ENCODE peak calls at places on chromosome 10, in five cellular contexts. One of them, this sample, is unnamed. For H3K27me3 and H3K4me1, the result is how much of the 10 kb centered on the place peaks cover.

GRCh38 chr10:29922226-29922625 is 137.2 kb downstream of the JCAD start:
- DNase-seq in spleen: no peak
- DNase-seq in psoas muscle: no peak
- DNase-seq in IMR-90: no peak
- DNase-seq in lung: no peak
- DNase-seq in this sample: no peak

GRCh38 chr10:111281516-111281915 is 204.7 kb downstream of the ADRA2A start:
- DNase-seq in spleen: no peak
- DNase-seq in psoas muscle: no peak
- DNase-seq in IMR-90: no peak
- DNase-seq in lung: no peak
- DNase-seq in this sample: no peak

GRCh38 chr10:690227-691161 is 1.0 kb upstream of the DIP2C start:
- DNase-seq in spleen: no peak
- DNase-seq in psoas muscle: peak
- DNase-seq in IMR-90: peak
- DNase-seq in lung: no peak
- DNase-seq in this sample: no peak

GRCh38 chr10:124586142-124586541 is 124.5 kb downstream of the LHPP start:
- DNase-seq in spleen: no peak
- DNase-seq in psoas muscle: no peak
- DNase-seq in IMR-90: no peak
- DNase-seq in lung: no peak
- DNase-seq in this sample: no peak

GRCh38 chr10:10513067-10513466 is 504.6 kb upstream of the CELF2 start:
- DNase-seq in spleen: no peak
- DNase-seq in psoas muscle: no peak
- DNase-seq in IMR-90: no peak
- DNase-seq in lung: no peak
- DNase-seq in this sample: no peak

GRCh38 chr10:84783386-84783785 is 455.0 kb downstream of the CCSER2 start:
- DNase-seq in spleen: no peak
- DNase-seq in psoas muscle: no peak
- DNase-seq in IMR-90: no peak
- DNase-seq in lung: no peak
- DNase-seq in this sample: no peak

GRCh38 chr10:58335306-58336005 is 650 bp downstream of the UBE2D1 start:
- DNase-seq in spleen: no peak
- DNase-seq in psoas muscle: peak
- DNase-seq in IMR-90: peak
- DNase-seq in lung: peak
- DNase-seq in this sample: no peak

GRCh38 chr10:34492081-34492480 is 323.0 kb downstream of the PARD3 start:
- DNase-seq in spleen: no peak
- DNase-seq in psoas muscle: no peak
- DNase-seq in IMR-90: no peak
- DNase-seq in lung: no peak
- DNase-seq in this sample: no peak

GRCh38 chr10:86218160-86218559 is 148.4 kb downstream of the GRID1 start:
- DNase-seq in spleen: no peak
- DNase-seq in psoas muscle: peak
- DNase-seq in IMR-90: no peak
- DNase-seq in lung: no peak
- DNase-seq in this sample: no peak

GRCh38 chr10:43978091-43978490 is 329.4 kb upstream of the ZNF32 start:
- DNase-seq in spleen: no peak
- DNase-seq in psoas muscle: no peak
- DNase-seq in IMR-90: no peak
- DNase-seq in lung: no peak
- DNase-seq in this sample: no peak

GRCh38 chr10:79938728-79939380 is 10.1 kb downstream of the SFTPD start:
- DNase-seq in spleen: peak
- DNase-seq in psoas muscle: peak
- DNase-seq in IMR-90: no peak
- DNase-seq in lung: peak
- DNase-seq in this sample: peak

GRCh38 chr10:30534465-30535144 is 94.9 kb downstream of the LYZL2 start:
- DNase-seq in spleen: peak
- DNase-seq in psoas muscle: peak
- DNase-seq in IMR-90: peak
- DNase-seq in lung: peak
- DNase-seq in this sample: peak

GRCh38 chr10:109062371-109062770 is 860.9 kb downstream of the XPNPEP1 start:
- DNase-seq in spleen: no peak
- DNase-seq in psoas muscle: no peak
- DNase-seq in IMR-90: peak
- DNase-seq in lung: no peak
- DNase-seq in this sample: no peak

GRCh38 chr10:60314306-60314940 is 75.3 kb downstream of the ANK3 start:
- DNase-seq in spleen: no peak
- DNase-seq in psoas muscle: no peak
- DNase-seq in IMR-90: peak
- DNase-seq in lung: no peak
- DNase-seq in this sample: no peak

GRCh38 chr10:18437486-18437885 is 213.9 kb downstream of the NSUN6 start:
- DNase-seq in spleen: no peak
- DNase-seq in psoas muscle: no peak
- DNase-seq in IMR-90: peak
- DNase-seq in lung: no peak
- DNase-seq in this sample: no peak

GRCh38 chr10:131166486-131166885 is 145.0 kb downstream of the TCERG1L start:
- DNase-seq in spleen: peak
- DNase-seq in psoas muscle: no peak
- DNase-seq in IMR-90: no peak
- DNase-seq in lung: no peak
- DNase-seq in this sample: no peak

GRCh38 chr10:96324447-96324846 is 20.2 kb downstream of the DNTT start:
- DNase-seq in spleen: no peak
- DNase-seq in psoas muscle: no peak
- DNase-seq in IMR-90: no peak
- DNase-seq in lung: no peak
- DNase-seq in this sample: no peak

GRCh38 chr10:106863549-106863948 is 301.0 kb downstream of the SORCS1 start:
- DNase-seq in spleen: no peak
- DNase-seq in psoas muscle: no peak
- DNase-seq in IMR-90: no peak
- DNase-seq in lung: no peak
- DNase-seq in this sample: no peak

GRCh38 chr10:93600861-93601773 is at the start of gene RBP4:
- DNase-seq in spleen: no peak
- DNase-seq in psoas muscle: peak
- DNase-seq in IMR-90: peak
- DNase-seq in lung: no peak
- DNase-seq in this sample: no peak

GRCh38 chr10:70537398-70538194 is 59.0 kb downstream of the PALD1 start:
- DNase-seq in spleen: no peak
- DNase-seq in psoas muscle: no peak
- DNase-seq in IMR-90: no peak
- DNase-seq in lung: no peak
- DNase-seq in this sample: no peak

GRCh38 chr10:20797290-20797689 is 99.8 kb downstream of the NEBL start:
- DNase-seq in spleen: no peak
- DNase-seq in psoas muscle: no peak
- DNase-seq in IMR-90: no peak
- DNase-seq in lung: no peak
- DNase-seq in this sample: no peak

GRCh38 chr10:43049081-43049551 is 27.8 kb upstream of the RET start:
- DNase-seq in spleen: no peak
- DNase-seq in psoas muscle: peak
- DNase-seq in IMR-90: no peak
- DNase-seq in lung: no peak
- DNase-seq in this sample: no peak

GRCh38 chr10:124019886-124020797 is 73.3 kb downstream of the CHST15 start:
- DNase-seq in spleen: peak
- DNase-seq in psoas muscle: peak
- DNase-seq in IMR-90: no peak
- DNase-seq in lung: no peak
- DNase-seq in this sample: no peak

GRCh38 chr10:110141185-110141584 is 66.2 kb upstream of the MXI1 start:
- DNase-seq in spleen: no peak
- DNase-seq in psoas muscle: no peak
- DNase-seq in IMR-90: peak
- DNase-seq in lung: no peak
- DNase-seq in this sample: no peak

GRCh38 chr10:124162136-124162535 is 68.7 kb upstream of the CHST15 start:
- DNase-seq in spleen: no peak
- DNase-seq in psoas muscle: no peak
- DNase-seq in IMR-90: no peak
- DNase-seq in lung: no peak
- DNase-seq in this sample: no peak

GRCh38 chr10:111211756-111212155 is 134.9 kb downstream of the ADRA2A start:
- DNase-seq in spleen: no peak
- DNase-seq in psoas muscle: no peak
- DNase-seq in IMR-90: peak
- DNase-seq in lung: no peak
- DNase-seq in this sample: no peak

GRCh38 chr10:14327535-14327934 is 3.2 kb downstream of the FRMD4A start:
- DNase-seq in spleen: no peak
- DNase-seq in psoas muscle: no peak
- DNase-seq in IMR-90: no peak
- DNase-seq in lung: no peak
- DNase-seq in this sample: no peak

GRCh38 chr10:43980313-43980712 is 331.6 kb upstream of the ZNF32 start:
- DNase-seq in spleen: no peak
- DNase-seq in psoas muscle: no peak
- DNase-seq in IMR-90: no peak
- DNase-seq in lung: peak
- DNase-seq in this sample: no peak

GRCh38 chr10:108782411-108782810 is 1140.9 kb downstream of the XPNPEP1 start:
- DNase-seq in spleen: no peak
- DNase-seq in psoas muscle: no peak
- DNase-seq in IMR-90: no peak
- DNase-seq in lung: no peak
- DNase-seq in this sample: no peak

GRCh38 chr10:13973742-13974141 is 357.0 kb downstream of the FRMD4A start:
- DNase-seq in spleen: no peak
- DNase-seq in psoas muscle: no peak
- DNase-seq in IMR-90: peak
- DNase-seq in lung: no peak
- DNase-seq in this sample: no peak

GRCh38 chr10:61701055-61701705 is 38.5 kb downstream of the CABCOCO1 start:
- DNase-seq in spleen: no peak
- DNase-seq in psoas muscle: no peak
- DNase-seq in IMR-90: peak
- DNase-seq in lung: no peak
- DNase-seq in this sample: no peak

GRCh38 chr10:61901829-61902447 is 439 bp downstream of the ARID5B start:
- DNase-seq in spleen: no peak
- DNase-seq in psoas muscle: no peak
- DNase-seq in IMR-90: no peak
- DNase-seq in lung: no peak
- DNase-seq in this sample: no peak

GRCh38 chr10:4718544-4718943 is 107.5 kb upstream of the AKR1E2 start:
- DNase-seq in spleen: no peak
- DNase-seq in psoas muscle: no peak
- DNase-seq in IMR-90: no peak
- DNase-seq in lung: no peak
- DNase-seq in this sample: no peak

GRCh38 chr10:35459449-35459847 is 123.1 kb downstream of the CCNY start:
- DNase-seq in spleen: no peak
- DNase-seq in psoas muscle: no peak
- DNase-seq in IMR-90: no peak
- DNase-seq in lung: no peak
- DNase-seq in this sample: no peak

GRCh38 chr10:129785536-129785981 is 178.5 kb downstream of the EBF3 start:
- DNase-seq in spleen: peak
- DNase-seq in psoas muscle: no peak
- DNase-seq in IMR-90: no peak
- DNase-seq in lung: no peak
- DNase-seq in this sample: no peak

GRCh38 chr10:84511709-84512108 is 183.3 kb downstream of the CCSER2 start:
- DNase-seq in spleen: no peak
- DNase-seq in psoas muscle: no peak
- DNase-seq in IMR-90: no peak
- DNase-seq in lung: no peak
- DNase-seq in this sample: no peak

GRCh38 chr10:17001961-17002749 is 127.5 kb downstream of the CUBN start:
- DNase-seq in spleen: no peak
- DNase-seq in psoas muscle: peak
- DNase-seq in IMR-90: peak
- DNase-seq in lung: no peak
- DNase-seq in this sample: peak

GRCh38 chr10:84008878-84009277 is 130.4 kb upstream of the GHITM start:
- DNase-seq in spleen: no peak
- DNase-seq in psoas muscle: no peak
- DNase-seq in IMR-90: no peak
- DNase-seq in lung: no peak
- DNase-seq in this sample: no peak

GRCh38 chr10:24957624-24958435 is 5.4 kb upstream of the PRTFDC1 start:
- DNase-seq in spleen: no peak
- DNase-seq in psoas muscle: no peak
- DNase-seq in IMR-90: peak
- DNase-seq in lung: no peak
- DNase-seq in this sample: no peak

GRCh38 chr10:24961582-24961981 is 9.2 kb upstream of the PRTFDC1 start:
- DNase-seq in spleen: no peak
- DNase-seq in psoas muscle: no peak
- DNase-seq in IMR-90: no peak
- DNase-seq in lung: no peak
- DNase-seq in this sample: no peak

GRCh38 chr10:24963646-24964045 is 11.2 kb upstream of the PRTFDC1 start:
- DNase-seq in spleen: no peak
- DNase-seq in psoas muscle: no peak
- DNase-seq in IMR-90: no peak
- DNase-seq in lung: no peak
- DNase-seq in this sample: no peak

GRCh38 chr10:24962998-24963397 is 10.6 kb upstream of the PRTFDC1 start:
- DNase-seq in spleen: no peak
- DNase-seq in psoas muscle: no peak
- DNase-seq in IMR-90: peak
- DNase-seq in lung: no peak
- DNase-seq in this sample: no peak

GRCh38 chr10:24958701-24959392 is 6.4 kb upstream of the PRTFDC1 start:
- DNase-seq in spleen: no peak
- DNase-seq in psoas muscle: no peak
- DNase-seq in IMR-90: peak
- DNase-seq in lung: peak
- DNase-seq in this sample: no peak
- H3K4me3 ChIP-seq in spleen: no peak
- H3K4me3 ChIP-seq in psoas muscle: peak
- H3K4me3 ChIP-seq in IMR-90: no peak
- H3K4me3 ChIP-seq in lung: no peak
- H3K4me3 ChIP-seq in this sample: no peak

GRCh38 chr10:23171232-23171876 is 20.8 kb upstream of the PTF1A start:
- DNase-seq in spleen: no peak
- DNase-seq in psoas muscle: no peak
- DNase-seq in IMR-90: peak
- DNase-seq in lung: no peak
- DNase-seq in this sample: no peak
- H3K27me3 ChIP-seq in spleen: half or more
- H3K27me3 ChIP-seq in psoas muscle: under half
- H3K27me3 ChIP-seq in IMR-90: under half
- H3K27me3 ChIP-seq in lung: under half
- H3K27me3 ChIP-seq in this sample: under half

GRCh38 chr10:114665873-114666272 is 7.8 kb upstream of the ABLIM1 start:
- DNase-seq in spleen: no peak
- DNase-seq in psoas muscle: no peak
- DNase-seq in IMR-90: no peak
- DNase-seq in lung: no peak
- DNase-seq in this sample: no peak
- H3K4me1 ChIP-seq in spleen: under half
- H3K4me1 ChIP-seq in psoas muscle: under half
- H3K4me1 ChIP-seq in IMR-90: under half
- H3K4me1 ChIP-seq in lung: under half
- H3K4me1 ChIP-seq in this sample: half or more

GRCh38 chr10:3500408-3500856 is 284.6 kb downstream of the KLF6 start:
- DNase-seq in spleen: no peak
- DNase-seq in psoas muscle: peak
- DNase-seq in IMR-90: peak
- DNase-seq in lung: peak
- DNase-seq in this sample: peak
- H3K4me3 ChIP-seq in spleen: no peak
- H3K4me3 ChIP-seq in psoas muscle: peak
- H3K4me3 ChIP-seq in IMR-90: no peak
- H3K4me3 ChIP-seq in lung: no peak
- H3K4me3 ChIP-seq in this sample: no peak